ENCODE peak calls at places on chromosomes 4 and X, in five cellular contexts. Y is heart right ventricle; M is CD8-positive, alpha-beta T cell; G is breast epithelium; H is cardiac muscle cell. T is an unnamed sample.

GRCh38 chr4:136687118-136687517 is 845.2 kb downstream of the PCDH18 start:
- DNase-seq in M (no peak), G (no peak), Y (no peak), H (peak; percentile 6), T (no peak)

GRCh38 chrX:48896611-48897011 is 957 bp downstream of the TIMM17B start:
- DNase-seq in G (no peak), H (peak; percentile 28), Y (no peak), M (no peak), T (no peak)

GRCh38 chr4:145083891-145084640 is 13.9 kb downstream of the ANAPC10 start:
- DNase-seq in H (no peak), Y (no peak), G (no peak), M (no peak), T (no peak)

GRCh38 chr4:174406416-174406815 is 115.9 kb downstream of the HPGD start:
- DNase-seq in Y (no peak), G (no peak), H (peak; percentile 44), M (no peak), T (no peak)

GRCh38 chr4:141501931-141502330 is 134.5 kb upstream of the IL15 start:
- DNase-seq in M (no peak), Y (no peak), H (peak; percentile 52), G (no peak), T (no peak)

GRCh38 chr4:170011921-170012628 is 14.1 kb downstream of the MFAP3L start:
- DNase-seq in M (no peak), G (no peak), H (no peak), Y (no peak), T (no peak)

GRCh38 chr4:109160494-109160893 is 142.0 kb downstream of the COL25A1 start:
- DNase-seq in Y (no peak), G (no peak), H (no peak), M (no peak), T (no peak)

GRCh38 chrX:103629295-103630170 is 758 bp downstream of the TCEAL1 start:
- DNase-seq in H (peak; percentile 74), M (no peak), G (peak; percentile 39), Y (peak; percentile 67), T (peak; percentile 74)

GRCh38 chrX:22800806-22801205 is 199.0 kb upstream of the DDX53 start:
- DNase-seq in Y (no peak), G (no peak), H (no peak), M (no peak), T (no peak)

GRCh38 chr4:87077834-87078585 is 142.4 kb downstream of the KLHL8 start:
- DNase-seq in H (peak; percentile 25), M (no peak), G (no peak), Y (no peak), T (no peak)

GRCh38 chr4:78058591-78059523 is 1.7 kb downstream of the FRAS1 start:
- DNase-seq in M (no peak), H (peak; percentile 60), G (peak; percentile 20), Y (peak; percentile 28), T (peak; percentile 61)

GRCh38 chr4:185003596-185004351 is 14.5 kb upstream of the HELT start:
- DNase-seq in H (no peak), Y (no peak), G (no peak), M (no peak), T (no peak)

GRCh38 chr4:7933631-7934510 is 5.8 kb downstream of the AFAP1 start:
- DNase-seq in H (peak; percentile 56), Y (no peak), G (no peak), M (no peak), T (no peak)

GRCh38 chr4:152094851-152095700 is 334.3 kb upstream of the GATB start:
- DNase-seq in Y (no peak), M (no peak), H (peak; percentile 47), G (no peak), T (peak; percentile 38)

GRCh38 chr4:168153596-168154440 is 61.5 kb downstream of the ANXA10 start:
- DNase-seq in G (peak; percentile 41), Y (peak; percentile 67), M (peak; percentile 65), H (peak; percentile 91), T (peak; percentile 76)

GRCh38 chrX:129759576-129760061 is 20.1 kb upstream of the SASH3 start:
- DNase-seq in H (peak; percentile 92), G (peak; percentile 75), Y (peak; percentile 35), M (peak; percentile 72), T (no peak)

GRCh38 chrX:101430457-101431078 is 22.5 kb downstream of the HNRNPH2 start:
- DNase-seq in Y (no peak), H (no peak), G (no peak), M (no peak), T (no peak)

GRCh38 chrX:11579856-11580595 is 85.7 kb downstream of the ARHGAP6 start:
- DNase-seq in G (no peak), M (no peak), Y (no peak), H (no peak), T (no peak)

GRCh38 chr4:80026080-80026479 is 46.9 kb downstream of the ANTXR2 start:
- DNase-seq in Y (no peak), H (no peak), M (no peak), G (no peak), T (no peak)

GRCh38 chrX:108731144-108731543 is 5.2 kb downstream of the IRS4 start:
- DNase-seq in G (no peak), M (no peak), H (no peak), Y (no peak), T (no peak)

GRCh38 chrX:48003367-48003757 is 427 bp downstream of the ZNF182 start:
- DNase-seq in H (no peak), G (no peak), M (no peak), Y (peak; percentile 5), T (no peak)

GRCh38 chrX:23304881-23305280 is 29.8 kb upstream of the PTCHD1 start:
- DNase-seq in H (no peak), M (no peak), Y (no peak), G (no peak), T (no peak)

GRCh38 chrX:120625366-120625765 is 4.5 kb downstream of the C1GALT1C1 start:
- DNase-seq in G (no peak), Y (no peak), H (peak; percentile 63), M (no peak), T (no peak)

DNA sequence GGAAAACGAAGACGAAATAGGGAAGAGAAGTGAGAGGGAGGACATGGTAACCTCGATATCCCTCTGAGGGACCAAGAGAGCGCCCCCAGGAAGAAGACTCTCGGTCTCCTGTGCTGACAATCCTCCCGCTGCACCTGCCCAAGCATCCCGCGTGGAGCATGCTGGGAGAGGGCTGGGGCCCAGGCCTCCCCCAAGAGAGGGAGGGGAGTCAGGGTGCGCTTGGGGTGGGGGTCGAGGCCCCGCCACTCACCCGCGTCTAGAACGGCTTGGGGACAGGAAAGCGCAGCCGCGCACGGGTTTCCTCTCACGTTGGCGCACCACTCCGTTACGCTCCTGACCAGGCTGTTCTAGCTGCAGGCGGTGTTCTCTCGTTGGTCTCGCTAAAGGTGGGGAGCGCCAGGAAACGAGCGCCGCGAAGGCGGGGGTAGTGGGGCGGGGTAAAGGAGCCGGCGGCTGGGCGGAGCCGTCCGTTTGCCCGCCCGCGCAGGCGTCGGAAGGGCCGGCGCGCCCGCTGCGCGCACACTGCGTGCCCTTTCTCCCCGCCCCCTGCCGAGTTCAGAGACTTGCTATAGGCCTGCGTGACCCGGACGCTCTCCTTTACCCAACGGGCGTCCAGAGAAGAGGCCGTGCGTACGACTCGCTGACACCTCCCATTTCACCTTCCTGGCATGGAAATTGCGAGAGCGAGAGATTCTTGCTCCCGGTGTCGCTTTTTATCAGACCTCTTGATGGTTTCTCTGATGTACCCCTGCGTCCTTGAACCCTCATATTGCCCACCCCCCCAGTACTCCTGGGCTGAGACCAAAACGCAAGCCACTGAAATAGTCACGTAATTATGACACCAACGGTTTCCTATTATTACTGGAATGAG is at the start of gene C1GALT1C1:
- DNase-seq in G (peak; percentile 88), M (peak; percentile 93), H (peak; percentile 96), Y (peak; percentile 91), T (peak; percentile 93)
- TF ChIP-seq CTCF in G (no peak), M (no peak), H (no peak), Y (no peak), T (no peak)

GRCh38 chr4:186037182-186037581 is 31.8 kb upstream of the TLR3 start:
- DNase-seq in H (no peak), Y (no peak), M (no peak), G (no peak), T (no peak)

GRCh38 chr4:186032259-186032658 is 36.7 kb upstream of the TLR3 start:
- DNase-seq in H (no peak), G (no peak), M (no peak), Y (no peak), T (no peak)

GRCh38 chr4:186029731-186030421 is 39.1 kb upstream of the TLR3 start:
- DNase-seq in H (peak; percentile 86), G (peak; percentile 76), Y (peak; percentile 75), M (no peak), T (peak; percentile 58)

GRCh38 chr4:186030795-186031194 is 38.2 kb upstream of the TLR3 start:
- DNase-seq in Y (no peak), H (no peak), M (no peak), G (no peak), T (no peak)

DNA sequence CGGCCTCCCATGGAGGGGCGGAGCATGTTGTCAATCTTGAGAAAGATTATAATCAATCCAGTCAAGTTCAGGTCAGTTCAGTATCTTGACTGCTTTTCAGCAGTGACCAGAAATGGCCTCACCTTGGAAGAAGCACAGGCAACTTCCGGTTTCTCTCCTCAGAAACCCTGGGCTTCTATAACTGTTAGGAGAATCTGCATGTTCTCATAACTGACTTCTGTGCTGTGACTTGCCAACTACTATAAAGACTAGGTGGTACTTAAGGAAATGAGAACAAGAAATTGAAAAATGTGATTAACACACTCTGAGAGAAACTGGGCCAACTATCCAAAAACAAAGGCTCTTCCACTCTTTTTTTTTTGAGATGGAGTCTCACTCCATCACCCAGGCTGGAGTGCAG is 35.9 kb upstream of the TLR3 start:
- DNase-seq in H (no peak), M (no peak), Y (no peak), G (no peak), T (no peak)
- H3K9me3 ChIP-seq in H (no peaks in the 10 kb centered on the region), M (peaks cover 6% of the 10 kb centered on the region), Y (peaks cover 9% of the 10 kb centered on the region), G (no peaks in the 10 kb centered on the region), T (no peaks in the 10 kb centered on the region)

GRCh38 chrX:152343306-152343705 is 107.8 kb downstream of the GABRA3 start:
- DNase-seq in G (no peak), H (no peak), M (no peak), Y (no peak), T (no peak)
- TF ChIP-seq CTCF in G (no peak), H (no peak), M (no peak), Y (no peak), T (no peak)

GRCh38 chr4:478373-478772 is 20.6 kb downstream of the ZNF721 start:
- DNase-seq in H (peak; percentile 18), M (no peak), G (no peak), Y (no peak), T (no peak)

GRCh38 chr4:473575-474457 is 25.1 kb downstream of the ZNF721 start:
- DNase-seq in Y (peak; percentile 98), M (peak; percentile 93), G (peak; percentile 98), H (peak; percentile 100), T (peak; percentile 94)

GRCh38 chr4:476501-476900 is 22.5 kb downstream of the ZNF721 start:
- DNase-seq in M (no peak), H (peak; percentile 13), G (no peak), Y (no peak), T (no peak)

GRCh38 chr4:475962-476361 is 23.0 kb downstream of the ZNF721 start:
- DNase-seq in H (no peak), M (no peak), G (no peak), Y (no peak), T (no peak)

DNA sequence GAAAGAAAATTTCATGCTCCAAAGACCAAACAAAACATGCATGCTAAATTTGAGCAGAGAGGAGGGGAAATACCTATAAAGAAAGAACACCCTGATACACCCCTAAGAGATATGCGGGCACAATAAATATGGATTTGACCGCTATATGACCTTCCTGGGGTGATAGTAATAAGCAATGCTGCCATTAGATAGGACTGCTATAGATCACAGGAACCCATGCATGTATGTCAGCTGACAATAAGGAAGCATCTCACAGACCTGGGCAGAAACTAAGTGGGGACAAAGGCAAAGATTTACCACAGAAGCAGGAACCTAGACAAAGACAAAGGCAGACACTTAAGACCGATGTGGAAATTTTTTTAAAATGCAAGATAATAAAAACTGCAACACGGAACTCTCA is 21.3 kb downstream of the ZNF721 start:
- DNase-seq in H (no peak), Y (no peak), M (no peak), G (no peak), T (no peak)
- H3K9me3 ChIP-seq in H (no peaks in the 10 kb centered on the region), Y (peaks cover 76% of the 10 kb centered on the region), M (peaks cover 36% of the 10 kb centered on the region), G (no peaks in the 10 kb centered on the region), T (peaks cover 29% of the 10 kb centered on the region)